ENCODE peak calls at places on chromosomes 5 and 9, in ten cellular contexts. W is H1; S is thyroid gland; T is CD8-positive, alpha-beta T cell; N is CD4-positive, alpha-beta T cell; B is left ventricle myocardium inferior; A is spleen; O is PC-3; J is adrenal gland; H is sigmoid colon. X is an unnamed sample.

GRCh38 chr9:129904734-129905133 is 69.5 kb downstream of the USP20 start:
- DNase-seq in T (no peak), A (no peak), N (no peak), W (no peak), J (no peak), H (no peak), B (no peak), S (no peak), O (no peak), X (no peak)

GRCh38 chr9:19232117-19232829 is 1.8 kb downstream of the DENND4C start:
- DNase-seq in J (no peak), W (no peak), N (no peak), O (peak; percentile 13), H (no peak), A (no peak), S (no peak), T (no peak), B (no peak), X (no peak)

GRCh38 chr5:134084570-134084969 is 29.9 kb upstream of the TCF7 start:
- DNase-seq in A (no peak), W (no peak), J (no peak), O (no peak), T (no peak), B (no peak), N (no peak), H (no peak), S (no peak), X (no peak)

GRCh38 chr5:42349163-42349562 is 74.1 kb upstream of the GHR start:
- DNase-seq in B (no peak), S (no peak), J (no peak), O (peak; percentile 61), H (no peak), A (no peak), W (no peak), T (no peak), N (no peak), X (no peak)

GRCh38 chr9:114378016-114378415 is 9.8 kb downstream of the AKNA start:
- DNase-seq in B (no peak), N (no peak), H (no peak), A (peak; percentile 54), S (no peak), J (no peak), W (no peak), O (no peak), T (no peak), X (no peak)

GRCh38 chr5:145811834-145812625 is 23.1 kb downstream of the PRELID2 start:
- DNase-seq in A (no peak), N (no peak), J (peak; percentile 32), O (peak; percentile 12), S (no peak), W (no peak), B (no peak), T (no peak), H (no peak), X (peak; percentile 17)

GRCh38 chr9:8660383-8660782 is 860.8 kb upstream of the DMAC1 start:
- DNase-seq in B (peak; percentile 62), T (no peak), O (no peak), J (peak; percentile 14), N (no peak), H (peak; percentile 77), W (no peak), A (no peak), S (peak; percentile 52), X (peak; percentile 75)

GRCh38 chr5:122756263-122756911 is 18.5 kb upstream of the SNX2 start:
- DNase-seq in J (no peak), A (no peak), O (peak; percentile 42), W (no peak), B (no peak), N (no peak), S (no peak), H (no peak), T (no peak), X (peak; percentile 61)

GRCh38 chr5:139982157-139982974 is 60.7 kb downstream of the NRG2 start:
- DNase-seq in B (peak; percentile 29), H (no peak), S (peak; percentile 96), A (no peak), J (peak; percentile 22), O (peak; percentile 16), T (no peak), N (no peak), W (no peak), X (peak; percentile 23)

GRCh38 chr9:117189121-117189520 is 225.7 kb downstream of the ASTN2 start:
- DNase-seq in T (no peak), O (no peak), N (no peak), B (no peak), H (no peak), A (no peak), W (no peak), J (no peak), S (no peak), X (peak; percentile 8)

GRCh38 chr5:76548525-76549229 is 74.5 kb downstream of the F2RL2 start:
- DNase-seq in W (no peak), N (no peak), T (no peak), B (no peak), O (no peak), A (no peak), H (no peak), S (no peak), J (no peak), X (no peak)

GRCh38 chr5:54844905-54845566 is 140.4 kb downstream of the ESM1 start:
- DNase-seq in B (no peak), T (no peak), H (no peak), W (no peak), O (peak; percentile 62), S (no peak), A (no peak), N (no peak), J (no peak), X (peak; percentile 32)

GRCh38 chr9:136228107-136228875 is 17.3 kb downstream of the QSOX2 start:
- DNase-seq in N (no peak), T (no peak), J (no peak), H (no peak), O (peak; percentile 92), A (no peak), W (no peak), S (no peak), B (no peak), X (peak; percentile 80)

GRCh38 chr5:40221796-40222195 is 457.9 kb upstream of the PTGER4 start:
- DNase-seq in O (peak; percentile 93), W (no peak), A (no peak), N (no peak), T (no peak), J (no peak), B (no peak), H (no peak), S (no peak), X (peak; percentile 88)

GRCh38 chr5:107242411-107242810 is 428.3 kb downstream of the EFNA5 start:
- DNase-seq in T (no peak), S (no peak), H (no peak), A (no peak), O (no peak), W (no peak), B (no peak), J (no peak), N (no peak), X (no peak)

GRCh38 chr9:77257275-77257674 is 79.9 kb downstream of the VPS13A start:
- DNase-seq in A (no peak), J (no peak), N (no peak), O (no peak), S (no peak), W (no peak), H (no peak), B (no peak), T (no peak), X (no peak)

GRCh38 chr9:96813607-96814006 is 35.7 kb upstream of the ZNF510 start:
- DNase-seq in H (no peak), N (no peak), O (no peak), T (no peak), A (no peak), S (no peak), J (no peak), B (no peak), W (no peak), X (no peak)

GRCh38 chr9:96817973-96818372 is 36.3 kb downstream of the ZNF782 start:
- DNase-seq in T (no peak), B (no peak), H (no peak), O (no peak), N (no peak), A (no peak), W (no peak), J (no peak), S (no peak), X (no peak)

GRCh38 chr9:96818535-96818934 is 35.8 kb downstream of the ZNF782 start:
- DNase-seq in J (no peak), O (no peak), W (no peak), H (no peak), B (no peak), S (no peak), N (no peak), A (no peak), T (no peak), X (no peak)
- H3K9me3 ChIP-seq in J (peaks cover 12% of the 10 kb centered on the region), O (peaks cover 57% of the 10 kb centered on the region), W (peaks cover 70% of the 10 kb centered on the region), H (peaks cover 77% of the 10 kb centered on the region), B (peaks cover 100% of the 10 kb centered on the region), S (peaks cover 13% of the 10 kb centered on the region), N (peaks cover 98% of the 10 kb centered on the region), A (peaks cover 79% of the 10 kb centered on the region), T (peaks cover 47% of the 10 kb centered on the region), X (peaks cover 49% of the 10 kb centered on the region)

GRCh38 chr5:178204205-178205009 is at the start of gene HNRNPAB:
- DNase-seq in B (peak; percentile 95), O (peak; percentile 96), J (peak; percentile 94), W (peak; percentile 85), S (peak; percentile 94), T (peak; percentile 93), N (peak; percentile 93), H (peak; percentile 98), A (peak; percentile 95), X (peak; percentile 92)
- H3K9me3 ChIP-seq in B (no peaks in the 10 kb centered on the region), O (no peaks in the 10 kb centered on the region), J (no peaks in the 10 kb centered on the region), W (no peaks in the 10 kb centered on the region), S (no peaks in the 10 kb centered on the region), T (no peaks in the 10 kb centered on the region), N (no peaks in the 10 kb centered on the region), H (no peaks in the 10 kb centered on the region), A (no peaks in the 10 kb centered on the region), X (no peaks in the 10 kb centered on the region)

GRCh38 chr9:132699926-132700325 is 29.7 kb downstream of the GTF3C4 start:
- DNase-seq in S (no peak), T (no peak), W (no peak), N (no peak), A (no peak), J (no peak), H (no peak), B (no peak), O (no peak), X (no peak)
- H3K9me3 ChIP-seq in S (no peaks in the 10 kb centered on the region), T (peaks cover 7% of the 10 kb centered on the region), W (peaks cover 18% of the 10 kb centered on the region), N (peaks cover 28% of the 10 kb centered on the region), A (peaks cover 3% of the 10 kb centered on the region), J (no peaks in the 10 kb centered on the region), H (peaks cover 7% of the 10 kb centered on the region), B (peaks cover 27% of the 10 kb centered on the region), O (peaks cover 11% of the 10 kb centered on the region), X (no peaks in the 10 kb centered on the region)

DNA sequence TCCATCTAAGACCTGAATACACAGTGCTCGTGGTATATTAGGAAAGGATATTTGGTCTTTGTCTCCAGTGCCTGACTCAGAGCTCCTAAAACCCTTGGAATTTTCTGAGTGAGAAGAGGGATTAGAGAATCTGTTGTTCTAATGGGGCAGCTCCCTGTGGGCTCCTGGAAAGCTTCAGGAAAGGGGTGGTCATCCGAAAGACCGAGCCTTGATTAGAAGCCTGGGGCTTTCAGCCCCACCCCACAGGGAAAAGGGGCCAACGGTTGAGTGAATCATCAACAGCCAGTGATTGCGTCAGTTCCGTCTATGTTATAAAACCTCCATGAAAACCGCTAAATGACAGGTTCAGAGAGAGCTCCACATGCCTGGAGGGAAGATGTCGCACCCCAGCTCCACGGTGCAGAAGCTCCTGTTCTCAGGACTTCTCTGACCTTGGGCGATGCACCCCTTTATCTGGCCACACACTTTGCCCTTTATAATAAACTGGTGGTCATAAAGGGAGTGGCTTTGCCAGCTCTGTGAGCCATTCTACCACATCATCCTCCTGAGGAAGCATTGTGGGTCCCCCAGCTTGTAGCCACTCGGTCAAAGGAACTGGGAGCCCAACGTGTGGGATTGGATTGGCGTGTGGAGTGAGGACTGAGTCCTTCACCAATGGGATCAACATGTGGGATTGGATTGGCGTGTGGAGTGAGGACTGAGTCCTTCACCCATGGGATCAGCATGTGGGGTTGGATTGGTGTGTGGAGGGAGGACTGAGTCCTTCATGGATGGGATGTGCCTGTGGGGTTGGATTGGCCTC is 71.0 kb upstream of the ICE1 start:
- DNase-seq in H (no peak), B (no peak), T (no peak), J (no peak), N (no peak), W (no peak), A (no peak), O (peak; percentile 89), S (no peak), X (peak; percentile 76)
- H3K9me3 ChIP-seq in H (no peaks in the 10 kb centered on the region), B (no peaks in the 10 kb centered on the region), T (no peaks in the 10 kb centered on the region), J (no peaks in the 10 kb centered on the region), N (no peaks in the 10 kb centered on the region), W (no peaks in the 10 kb centered on the region), A (no peaks in the 10 kb centered on the region), O (no peaks in the 10 kb centered on the region), S (no peaks in the 10 kb centered on the region), X (no peaks in the 10 kb centered on the region)

X was measured in astrocyte.